ENCODE peak calls at places on chromosomes 2 and 18, in five cellular contexts. One of them, this sample, is unnamed.

GRCh38 chr18:26487437-26487836 is 60.9 kb downstream of the KCTD1 start:
- DNase-seq in NT2/D1: no peak
- DNase-seq in effector memory CD4-positive, alpha-beta T cell: no peak
- DNase-seq in endothelial cell of umbilical vein: no peak
- DNase-seq in IMR-90: no peak
- DNase-seq in this sample: no peak

GRCh38 chr18:35573531-35573930 is 8.0 kb upstream of the GALNT1 start:
- DNase-seq in NT2/D1: no peak
- DNase-seq in effector memory CD4-positive, alpha-beta T cell: no peak
- DNase-seq in endothelial cell of umbilical vein: no peak
- DNase-seq in IMR-90: no peak
- DNase-seq in this sample: no peak

GRCh38 chr2:160194946-160195345 is 5.1 kb downstream of the ITGB6 start:
- DNase-seq in NT2/D1: no peak
- DNase-seq in effector memory CD4-positive, alpha-beta T cell: no peak
- DNase-seq in endothelial cell of umbilical vein: no peak
- DNase-seq in IMR-90: no peak
- DNase-seq in this sample: no peak

GRCh38 chr2:191746306-191746705 is 68.4 kb downstream of the NABP1 start:
- DNase-seq in NT2/D1: no peak
- DNase-seq in effector memory CD4-positive, alpha-beta T cell: no peak
- DNase-seq in endothelial cell of umbilical vein: peak; percentile 7
- DNase-seq in IMR-90: no peak
- DNase-seq in this sample: no peak

GRCh38 chr2:72204156-72204781 is 56.6 kb upstream of the CYP26B1 start:
- DNase-seq in NT2/D1: no peak
- DNase-seq in effector memory CD4-positive, alpha-beta T cell: no peak
- DNase-seq in endothelial cell of umbilical vein: peak; percentile 89
- DNase-seq in IMR-90: peak; percentile 53
- DNase-seq in this sample: no peak

GRCh38 chr2:76478636-76479035 is 767.9 kb upstream of the GCFC2 start:
- DNase-seq in NT2/D1: no peak
- DNase-seq in effector memory CD4-positive, alpha-beta T cell: no peak
- DNase-seq in endothelial cell of umbilical vein: no peak
- DNase-seq in IMR-90: no peak
- DNase-seq in this sample: no peak

GRCh38 chr2:42913280-42913878 is 121.0 kb upstream of the HAAO start:
- DNase-seq in NT2/D1: no peak
- DNase-seq in effector memory CD4-positive, alpha-beta T cell: no peak
- DNase-seq in endothelial cell of umbilical vein: peak; percentile 95
- DNase-seq in IMR-90: peak; percentile 35
- DNase-seq in this sample: no peak

GRCh38 chr2:223459328-223459939 is 142.7 kb downstream of the SCG2 start:
- DNase-seq in NT2/D1: no peak
- DNase-seq in effector memory CD4-positive, alpha-beta T cell: no peak
- DNase-seq in endothelial cell of umbilical vein: peak; percentile 26
- DNase-seq in IMR-90: peak; percentile 44
- DNase-seq in this sample: no peak

GRCh38 chr18:3104190-3105054 is 91.5 kb upstream of the LPIN2 start:
- DNase-seq in NT2/D1: no peak
- DNase-seq in effector memory CD4-positive, alpha-beta T cell: no peak
- DNase-seq in endothelial cell of umbilical vein: peak; percentile 91
- DNase-seq in IMR-90: peak; percentile 61
- DNase-seq in this sample: no peak

GRCh38 chr2:26770986-26771586 is 7.0 kb downstream of the SLC35F6 start:
- DNase-seq in NT2/D1: no peak
- DNase-seq in effector memory CD4-positive, alpha-beta T cell: no peak
- DNase-seq in endothelial cell of umbilical vein: peak; percentile 69
- DNase-seq in IMR-90: peak; percentile 90
- DNase-seq in this sample: no peak

GRCh38 chr2:186903183-186903582 is 54.2 kb upstream of the ZSWIM2 start:
- DNase-seq in NT2/D1: no peak
- DNase-seq in effector memory CD4-positive, alpha-beta T cell: no peak
- DNase-seq in endothelial cell of umbilical vein: peak; percentile 56
- DNase-seq in IMR-90: no peak
- DNase-seq in this sample: no peak

GRCh38 chr2:24597181-24597870 is 106.3 kb downstream of the NCOA1 start:
- DNase-seq in NT2/D1: no peak
- DNase-seq in effector memory CD4-positive, alpha-beta T cell: no peak
- DNase-seq in endothelial cell of umbilical vein: no peak
- DNase-seq in IMR-90: no peak
- DNase-seq in this sample: no peak

GRCh38 chr2:179796213-179797007 is 65.0 kb downstream of the ZNF385B start:
- DNase-seq in NT2/D1: no peak
- DNase-seq in effector memory CD4-positive, alpha-beta T cell: no peak
- DNase-seq in endothelial cell of umbilical vein: no peak
- DNase-seq in IMR-90: no peak
- DNase-seq in this sample: no peak

GRCh38 chr2:108182489-108182888 is 57.3 kb upstream of the SULT1C3 start:
- DNase-seq in NT2/D1: peak; percentile 63
- DNase-seq in effector memory CD4-positive, alpha-beta T cell: no peak
- DNase-seq in endothelial cell of umbilical vein: no peak
- DNase-seq in IMR-90: no peak
- DNase-seq in this sample: no peak

GRCh38 chr18:60534539-60534938 is 162.0 kb upstream of the MC4R start:
- DNase-seq in NT2/D1: no peak
- DNase-seq in effector memory CD4-positive, alpha-beta T cell: no peak
- DNase-seq in endothelial cell of umbilical vein: no peak
- DNase-seq in IMR-90: peak; percentile 24
- DNase-seq in this sample: no peak

GRCh38 chr2:99651930-99652670 is 162.3 kb upstream of the REV1 start:
- DNase-seq in NT2/D1: peak; percentile 36
- DNase-seq in effector memory CD4-positive, alpha-beta T cell: no peak
- DNase-seq in endothelial cell of umbilical vein: no peak
- DNase-seq in IMR-90: peak; percentile 75
- DNase-seq in this sample: no peak

GRCh38 chr2:132521321-132521720 is 104.7 kb downstream of the GPR39 start:
- DNase-seq in NT2/D1: peak; percentile 33
- DNase-seq in effector memory CD4-positive, alpha-beta T cell: no peak
- DNase-seq in endothelial cell of umbilical vein: no peak
- DNase-seq in IMR-90: peak; percentile 28
- DNase-seq in this sample: no peak

GRCh38 chr2:105731511-105731910 is 13.2 kb upstream of the NCK2 start:
- DNase-seq in NT2/D1: no peak
- DNase-seq in effector memory CD4-positive, alpha-beta T cell: no peak
- DNase-seq in endothelial cell of umbilical vein: no peak
- DNase-seq in IMR-90: no peak
- DNase-seq in this sample: no peak

GRCh38 chr2:121049921-121050585 is 234.9 kb downstream of the TFCP2L1 start:
- DNase-seq in NT2/D1: no peak
- DNase-seq in effector memory CD4-positive, alpha-beta T cell: no peak
- DNase-seq in endothelial cell of umbilical vein: no peak
- DNase-seq in IMR-90: no peak
- DNase-seq in this sample: no peak

DNA sequence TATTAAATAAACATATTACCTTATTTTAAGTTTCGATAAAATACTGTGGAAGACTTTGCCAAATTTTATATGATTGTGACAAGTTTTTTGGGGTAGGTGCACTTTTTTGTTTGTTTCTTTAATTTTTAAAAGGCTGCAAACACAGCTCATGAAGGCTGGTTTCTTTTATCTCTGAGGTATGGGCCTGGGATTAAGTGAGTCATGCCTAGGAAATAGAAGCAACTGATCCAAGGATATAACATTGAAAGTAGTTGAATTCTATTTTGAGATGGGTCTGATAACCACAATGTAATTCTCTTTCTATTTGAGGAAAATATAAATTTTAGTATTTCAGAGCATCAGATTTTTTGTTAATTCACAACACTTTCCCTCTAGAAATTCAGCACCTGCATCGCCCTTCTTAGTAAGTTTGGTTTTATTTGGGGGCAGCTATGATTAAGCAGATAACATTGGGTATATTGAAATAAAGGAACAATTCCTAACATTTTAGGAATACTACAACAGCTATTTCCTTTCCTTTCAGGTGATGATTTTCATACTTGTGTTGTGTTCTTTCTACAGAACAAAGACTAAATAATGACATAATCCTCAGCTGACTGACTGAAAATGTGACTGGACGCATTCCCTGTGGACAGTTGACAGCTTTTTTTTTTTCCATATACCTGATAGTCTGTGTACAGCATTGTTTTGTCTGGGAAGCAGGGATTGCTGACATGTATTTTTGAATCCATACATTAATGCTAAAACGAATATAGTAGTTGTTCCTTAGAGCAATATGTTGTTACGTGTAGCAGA is 16.8 kb downstream of the RBM45 start:
- DNase-seq in NT2/D1: no peak
- DNase-seq in effector memory CD4-positive, alpha-beta T cell: no peak
- DNase-seq in endothelial cell of umbilical vein: no peak
- DNase-seq in IMR-90: peak; percentile 32
- DNase-seq in this sample: no peak
- H3K9me3 ChIP-seq in NT2/D1: no peaks in the 10 kb centered on the region
- H3K9me3 ChIP-seq in effector memory CD4-positive, alpha-beta T cell: no peaks in the 10 kb centered on the region
- H3K9me3 ChIP-seq in endothelial cell of umbilical vein: no peaks in the 10 kb centered on the region
- H3K9me3 ChIP-seq in IMR-90: no peaks in the 10 kb centered on the region
- H3K9me3 ChIP-seq in this sample: no peaks in the 10 kb centered on the region

GRCh38 chr18:14924226-14924625 is 176.3 kb downstream of the ANKRD30B start:
- DNase-seq in NT2/D1: no peak
- DNase-seq in effector memory CD4-positive, alpha-beta T cell: no peak
- DNase-seq in endothelial cell of umbilical vein: no peak
- DNase-seq in IMR-90: no peak
- DNase-seq in this sample: no peak
- H3K9me3 ChIP-seq in NT2/D1: no peaks in the 10 kb centered on the region
- H3K9me3 ChIP-seq in effector memory CD4-positive, alpha-beta T cell: no peaks in the 10 kb centered on the region
- H3K9me3 ChIP-seq in endothelial cell of umbilical vein: peaks cover 2% of the 10 kb centered on the region
- H3K9me3 ChIP-seq in IMR-90: peaks cover 38% of the 10 kb centered on the region
- H3K9me3 ChIP-seq in this sample: no peaks in the 10 kb centered on the region

GRCh38 chr2:233003658-233004555 is 9.1 kb downstream of the NGEF start:
- DNase-seq in NT2/D1: no peak
- DNase-seq in effector memory CD4-positive, alpha-beta T cell: no peak
- DNase-seq in endothelial cell of umbilical vein: no peak
- DNase-seq in IMR-90: no peak
- DNase-seq in this sample: no peak
- H3K9me3 ChIP-seq in NT2/D1: no peaks in the 10 kb centered on the region
- H3K9me3 ChIP-seq in effector memory CD4-positive, alpha-beta T cell: no peaks in the 10 kb centered on the region
- H3K9me3 ChIP-seq in endothelial cell of umbilical vein: no peaks in the 10 kb centered on the region
- H3K9me3 ChIP-seq in IMR-90: no peaks in the 10 kb centered on the region
- H3K9me3 ChIP-seq in this sample: no peaks in the 10 kb centered on the region

GRCh38 chr2:239820836-239821693 is 204.1 kb downstream of the NDUFA10 start:
- DNase-seq in NT2/D1: no peak
- DNase-seq in effector memory CD4-positive, alpha-beta T cell: no peak
- DNase-seq in endothelial cell of umbilical vein: no peak
- DNase-seq in IMR-90: no peak
- DNase-seq in this sample: no peak

GRCh38 chr2:239819974-239820555 is 205.1 kb downstream of the NDUFA10 start:
- DNase-seq in NT2/D1: no peak
- DNase-seq in effector memory CD4-positive, alpha-beta T cell: no peak
- DNase-seq in endothelial cell of umbilical vein: no peak
- DNase-seq in IMR-90: no peak
- DNase-seq in this sample: no peak

GRCh38 chr2:239821694-239822075 is 203.5 kb downstream of the NDUFA10 start:
- DNase-seq in NT2/D1: no peak
- DNase-seq in effector memory CD4-positive, alpha-beta T cell: no peak
- DNase-seq in endothelial cell of umbilical vein: no peak
- DNase-seq in IMR-90: no peak
- DNase-seq in this sample: no peak

GRCh38 chr2:239824051-239824694 is 201.0 kb downstream of the NDUFA10 start:
- DNase-seq in NT2/D1: peak; percentile 62
- DNase-seq in effector memory CD4-positive, alpha-beta T cell: no peak
- DNase-seq in endothelial cell of umbilical vein: no peak
- DNase-seq in IMR-90: no peak
- DNase-seq in this sample: no peak

DNA sequence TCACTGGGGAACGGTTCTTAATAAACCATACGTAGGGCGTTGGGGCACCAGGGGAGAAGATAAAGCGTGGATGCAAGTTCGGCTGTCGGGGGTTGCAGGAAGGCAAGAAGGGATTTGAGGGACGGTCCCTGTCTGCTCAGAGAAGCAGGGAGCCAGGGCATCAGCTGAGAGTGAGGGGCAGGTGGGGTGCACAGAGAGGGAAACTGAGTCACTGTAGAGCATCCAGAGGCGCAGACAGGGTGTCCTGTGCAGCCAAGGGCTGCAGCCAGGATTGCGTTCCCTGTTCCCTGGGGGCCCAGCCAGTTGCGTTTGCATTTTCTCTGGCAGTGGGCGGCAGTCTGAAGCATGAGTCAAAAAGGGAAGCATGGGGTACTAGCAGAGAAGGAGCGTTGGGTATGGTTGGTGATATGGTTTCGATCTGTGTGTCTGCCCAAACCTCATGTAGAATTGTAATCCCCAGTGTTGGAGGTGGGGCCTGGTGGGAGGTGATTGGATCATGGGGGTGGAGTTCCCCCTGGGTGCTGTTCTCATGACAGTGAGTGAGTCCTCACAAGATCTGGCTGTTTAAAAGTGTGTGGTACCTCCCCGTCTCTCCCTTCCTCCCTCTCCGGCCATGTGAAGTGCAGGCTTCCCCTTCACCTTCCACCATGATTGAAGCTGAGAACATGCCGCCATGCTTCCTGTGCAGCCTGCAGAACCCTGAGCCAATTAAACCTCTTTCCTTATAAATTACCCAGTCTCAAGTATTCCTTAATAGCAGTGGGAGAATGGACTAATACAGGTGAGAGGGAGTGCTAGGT is 202.8 kb downstream of the NDUFA10 start:
- DNase-seq in NT2/D1: no peak
- DNase-seq in effector memory CD4-positive, alpha-beta T cell: no peak
- DNase-seq in endothelial cell of umbilical vein: no peak
- DNase-seq in IMR-90: no peak
- DNase-seq in this sample: no peak
- H3K9me3 ChIP-seq in NT2/D1: no peaks in the 10 kb centered on the region
- H3K9me3 ChIP-seq in effector memory CD4-positive, alpha-beta T cell: no peaks in the 10 kb centered on the region
- H3K9me3 ChIP-seq in endothelial cell of umbilical vein: no peaks in the 10 kb centered on the region
- H3K9me3 ChIP-seq in IMR-90: peaks cover 34% of the 10 kb centered on the region
- H3K9me3 ChIP-seq in this sample: no peaks in the 10 kb centered on the region

DNA sequence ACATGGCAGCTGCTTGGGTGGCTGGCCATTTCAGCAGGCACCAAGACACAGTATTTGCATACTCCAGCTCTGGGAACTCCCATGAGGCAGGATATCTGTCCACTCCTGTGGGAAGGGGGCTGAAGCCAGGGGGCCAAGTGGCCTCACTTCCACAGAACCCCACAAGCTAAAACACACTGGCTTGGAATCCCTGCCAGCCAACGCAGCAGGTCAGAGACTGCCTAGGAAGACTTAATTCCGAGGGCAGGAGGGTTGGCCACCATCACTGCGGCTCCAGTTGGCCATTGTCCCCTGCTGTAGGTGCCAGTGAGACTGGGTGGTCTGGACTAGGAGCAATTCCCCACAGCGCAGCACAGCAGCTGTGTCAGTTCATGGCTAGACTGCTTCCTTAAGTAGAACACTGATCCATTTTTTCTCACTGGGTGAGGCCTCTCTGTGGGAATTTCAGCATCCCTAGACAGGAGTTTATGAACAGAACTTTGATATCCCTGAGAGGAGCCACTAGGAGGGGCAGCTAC is 52.0 kb downstream of the SPAG16 start:
- DNase-seq in NT2/D1: no peak
- DNase-seq in effector memory CD4-positive, alpha-beta T cell: no peak
- DNase-seq in endothelial cell of umbilical vein: no peak
- DNase-seq in IMR-90: no peak
- DNase-seq in this sample: no peak
- H3K9me3 ChIP-seq in NT2/D1: peaks cover 3% of the 10 kb centered on the region
- H3K9me3 ChIP-seq in effector memory CD4-positive, alpha-beta T cell: peaks cover 25% of the 10 kb centered on the region
- H3K9me3 ChIP-seq in endothelial cell of umbilical vein: no peaks in the 10 kb centered on the region
- H3K9me3 ChIP-seq in IMR-90: peaks cover 9% of the 10 kb centered on the region
- H3K9me3 ChIP-seq in this sample: no peaks in the 10 kb centered on the region